ENCODE peak calls at places on chromosomes 6 and 20, in seven cellular contexts. One of them, this sample, is unnamed.
A peak's percentile ranks its signal among the peaks of the same experiment; 100 is the strongest.

GRCh38 chr6:152295346-152295745 is 341.8 kb downstream of the SYNE1 start:
- DNase-seq in pancreas: no peak
- DNase-seq in AG04450: peak; percentile 93
- DNase-seq in cardiac muscle cell: peak; percentile 87
- DNase-seq in SK-N-SH: no peak
- DNase-seq in astrocyte: peak; percentile 98
- DNase-seq in esophagus muscularis mucosa: no peak
- DNase-seq in this sample: peak; percentile 32

GRCh38 chr20:36344517-36345132 is 38.5 kb downstream of the DLGAP4 start:
- DNase-seq in pancreas: peak; percentile 67
- DNase-seq in AG04450: peak; percentile 6
- DNase-seq in cardiac muscle cell: peak; percentile 73
- DNase-seq in SK-N-SH: no peak
- DNase-seq in astrocyte: peak; percentile 25
- DNase-seq in esophagus muscularis mucosa: no peak
- DNase-seq in this sample: no peak

GRCh38 chr20:56859751-56860366 is 230.8 kb downstream of the TFAP2C start:
- DNase-seq in pancreas: no peak
- DNase-seq in AG04450: no peak
- DNase-seq in cardiac muscle cell: peak; percentile 24
- DNase-seq in SK-N-SH: no peak
- DNase-seq in astrocyte: no peak
- DNase-seq in esophagus muscularis mucosa: no peak
- DNase-seq in this sample: no peak

GRCh38 chr20:17615645-17616479 is 46.0 kb downstream of the DSTN start:
- DNase-seq in pancreas: peak; percentile 83
- DNase-seq in AG04450: no peak
- DNase-seq in cardiac muscle cell: no peak
- DNase-seq in SK-N-SH: peak; percentile 9
- DNase-seq in astrocyte: no peak
- DNase-seq in esophagus muscularis mucosa: no peak
- DNase-seq in this sample: peak; percentile 27

GRCh38 chr6:53300656-53301551 is 47.8 kb downstream of the ELOVL5 start:
- DNase-seq in pancreas: no peak
- DNase-seq in AG04450: no peak
- DNase-seq in cardiac muscle cell: peak; percentile 84
- DNase-seq in SK-N-SH: no peak
- DNase-seq in astrocyte: peak; percentile 82
- DNase-seq in esophagus muscularis mucosa: no peak
- DNase-seq in this sample: peak; percentile 38

GRCh38 chr20:59583428-59584277 is 20.7 kb upstream of the PHACTR3 start:
- DNase-seq in pancreas: no peak
- DNase-seq in AG04450: no peak
- DNase-seq in cardiac muscle cell: peak; percentile 40
- DNase-seq in SK-N-SH: no peak
- DNase-seq in astrocyte: no peak
- DNase-seq in esophagus muscularis mucosa: no peak
- DNase-seq in this sample: no peak

GRCh38 chr6:161066511-161066910 is 74.9 kb downstream of the MAP3K4 start:
- DNase-seq in pancreas: no peak
- DNase-seq in AG04450: no peak
- DNase-seq in cardiac muscle cell: peak; percentile 8
- DNase-seq in SK-N-SH: no peak
- DNase-seq in astrocyte: no peak
- DNase-seq in esophagus muscularis mucosa: no peak
- DNase-seq in this sample: no peak

GRCh38 chr6:5745081-5745480 is 261.6 kb downstream of the NRN1 start:
- DNase-seq in pancreas: no peak
- DNase-seq in AG04450: no peak
- DNase-seq in cardiac muscle cell: no peak
- DNase-seq in SK-N-SH: no peak
- DNase-seq in astrocyte: no peak
- DNase-seq in esophagus muscularis mucosa: no peak
- DNase-seq in this sample: no peak

GRCh38 chr6:7881765-7882500 is 28.7 kb downstream of the TXNDC5 start:
- DNase-seq in pancreas: no peak
- DNase-seq in AG04450: no peak
- DNase-seq in cardiac muscle cell: no peak
- DNase-seq in SK-N-SH: no peak
- DNase-seq in astrocyte: no peak
- DNase-seq in esophagus muscularis mucosa: no peak
- DNase-seq in this sample: no peak

GRCh38 chr6:118536478-118536877 is 11.6 kb upstream of the PLN start:
- DNase-seq in pancreas: no peak
- DNase-seq in AG04450: no peak
- DNase-seq in cardiac muscle cell: no peak
- DNase-seq in SK-N-SH: no peak
- DNase-seq in astrocyte: no peak
- DNase-seq in esophagus muscularis mucosa: no peak
- DNase-seq in this sample: no peak

GRCh38 chr6:56168601-56169000 is 78.8 kb downstream of the COL21A1 start:
- DNase-seq in pancreas: no peak
- DNase-seq in AG04450: no peak
- DNase-seq in cardiac muscle cell: no peak
- DNase-seq in SK-N-SH: no peak
- DNase-seq in astrocyte: no peak
- DNase-seq in esophagus muscularis mucosa: no peak
- DNase-seq in this sample: no peak

GRCh38 chr6:68139130-68139529 is 496.0 kb upstream of the ADGRB3 start:
- DNase-seq in pancreas: no peak
- DNase-seq in AG04450: no peak
- DNase-seq in cardiac muscle cell: no peak
- DNase-seq in SK-N-SH: no peak
- DNase-seq in astrocyte: no peak
- DNase-seq in esophagus muscularis mucosa: no peak
- DNase-seq in this sample: no peak

GRCh38 chr6:135291288-135292116 is 110.4 kb downstream of the MYB start:
- DNase-seq in pancreas: no peak
- DNase-seq in AG04450: no peak
- DNase-seq in cardiac muscle cell: peak; percentile 65
- DNase-seq in SK-N-SH: no peak
- DNase-seq in astrocyte: peak; percentile 70
- DNase-seq in esophagus muscularis mucosa: no peak
- DNase-seq in this sample: no peak

GRCh38 chr6:54935739-54936138 is 89.2 kb downstream of the FAM83B start:
- DNase-seq in pancreas: no peak
- DNase-seq in AG04450: peak; percentile 13
- DNase-seq in cardiac muscle cell: peak; percentile 13
- DNase-seq in SK-N-SH: no peak
- DNase-seq in astrocyte: peak; percentile 51
- DNase-seq in esophagus muscularis mucosa: no peak
- DNase-seq in this sample: no peak

GRCh38 chr6:21785162-21785561 is 191.6 kb downstream of the SOX4 start:
- DNase-seq in pancreas: no peak
- DNase-seq in AG04450: no peak
- DNase-seq in cardiac muscle cell: no peak
- DNase-seq in SK-N-SH: no peak
- DNase-seq in astrocyte: no peak
- DNase-seq in esophagus muscularis mucosa: no peak
- DNase-seq in this sample: no peak
- TF ChIP-seq CTCF in pancreas: no peak
- TF ChIP-seq CTCF in AG04450: no peak
- TF ChIP-seq CTCF in cardiac muscle cell: no peak
- TF ChIP-seq CTCF in SK-N-SH: no peak
- TF ChIP-seq CTCF in astrocyte: no peak
- TF ChIP-seq CTCF in esophagus muscularis mucosa: no peak
- TF ChIP-seq CTCF in this sample: no peak

GRCh38 chr6:167550936-167551633 is 226.2 kb downstream of the TTLL2 start:
- DNase-seq in pancreas: no peak
- DNase-seq in AG04450: no peak
- DNase-seq in cardiac muscle cell: peak; percentile 82
- DNase-seq in SK-N-SH: no peak
- DNase-seq in astrocyte: no peak
- DNase-seq in esophagus muscularis mucosa: no peak
- DNase-seq in this sample: peak; percentile 76
- H3K9me3 ChIP-seq in pancreas: no peaks in the 10 kb centered on the region
- H3K9me3 ChIP-seq in AG04450: peaks cover 80% of the 10 kb centered on the region
- H3K9me3 ChIP-seq in cardiac muscle cell: no peaks in the 10 kb centered on the region
- H3K9me3 ChIP-seq in SK-N-SH: peaks cover 4% of the 10 kb centered on the region
- H3K9me3 ChIP-seq in astrocyte: no peaks in the 10 kb centered on the region
- H3K9me3 ChIP-seq in esophagus muscularis mucosa: peaks cover 14% of the 10 kb centered on the region
- H3K9me3 ChIP-seq in this sample: peaks cover 5% of the 10 kb centered on the region

GRCh38 chr6:2158596-2159271 is 86.7 kb downstream of the GMDS start:
- DNase-seq in pancreas: no peak
- DNase-seq in AG04450: no peak
- DNase-seq in cardiac muscle cell: peak; percentile 50
- DNase-seq in SK-N-SH: no peak
- DNase-seq in astrocyte: no peak
- DNase-seq in esophagus muscularis mucosa: no peak
- DNase-seq in this sample: no peak
- TF ChIP-seq CTCF in pancreas: no peak
- TF ChIP-seq CTCF in AG04450: peak; percentile 50
- TF ChIP-seq CTCF in cardiac muscle cell: peak; percentile 49
- TF ChIP-seq CTCF in SK-N-SH: peak; percentile 36
- TF ChIP-seq CTCF in astrocyte: peak; percentile 50
- TF ChIP-seq CTCF in esophagus muscularis mucosa: peak; percentile 32
- TF ChIP-seq CTCF in this sample: no peak

DNA sequence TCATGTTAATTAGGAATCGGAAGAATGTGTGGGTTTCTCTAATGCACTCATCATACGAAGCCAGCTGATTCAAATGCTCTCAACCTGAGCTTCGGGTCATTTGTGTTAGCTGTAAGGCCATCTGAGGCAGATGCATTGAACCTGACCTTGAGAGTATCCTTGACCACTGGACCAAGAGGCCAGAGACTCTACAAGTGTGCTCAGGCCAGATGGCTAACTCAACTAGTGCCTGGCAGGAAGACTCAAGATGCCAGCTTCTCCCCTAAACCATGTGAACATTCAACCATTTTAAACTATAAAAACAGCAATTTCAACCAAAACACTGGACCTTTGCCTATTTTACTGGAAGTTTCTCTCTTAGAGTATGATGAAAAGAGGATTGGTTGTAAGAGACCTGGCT is 168.6 kb upstream of the CDH4 start:
- DNase-seq in pancreas: no peak
- DNase-seq in AG04450: no peak
- DNase-seq in cardiac muscle cell: no peak
- DNase-seq in SK-N-SH: no peak
- DNase-seq in astrocyte: no peak
- DNase-seq in esophagus muscularis mucosa: no peak
- DNase-seq in this sample: no peak
- H3K9me3 ChIP-seq in pancreas: no peaks in the 10 kb centered on the region
- H3K9me3 ChIP-seq in AG04450: no peaks in the 10 kb centered on the region
- H3K9me3 ChIP-seq in cardiac muscle cell: no peaks in the 10 kb centered on the region
- H3K9me3 ChIP-seq in SK-N-SH: no peaks in the 10 kb centered on the region
- H3K9me3 ChIP-seq in astrocyte: peaks cover 2% of the 10 kb centered on the region
- H3K9me3 ChIP-seq in esophagus muscularis mucosa: peaks cover 6% of the 10 kb centered on the region
- H3K9me3 ChIP-seq in this sample: peaks cover 14% of the 10 kb centered on the region

GRCh38 chr6:105500693-105501092 is 97.8 kb upstream of the PREP start:
- DNase-seq in pancreas: no peak
- DNase-seq in AG04450: no peak
- DNase-seq in cardiac muscle cell: no peak
- DNase-seq in SK-N-SH: no peak
- DNase-seq in astrocyte: no peak
- DNase-seq in esophagus muscularis mucosa: no peak
- DNase-seq in this sample: no peak
- TF ChIP-seq CTCF in pancreas: no peak
- TF ChIP-seq CTCF in AG04450: no peak
- TF ChIP-seq CTCF in cardiac muscle cell: no peak
- TF ChIP-seq CTCF in SK-N-SH: peak; percentile 10
- TF ChIP-seq CTCF in astrocyte: no peak
- TF ChIP-seq CTCF in esophagus muscularis mucosa: no peak
- TF ChIP-seq CTCF in this sample: no peak

DNA sequence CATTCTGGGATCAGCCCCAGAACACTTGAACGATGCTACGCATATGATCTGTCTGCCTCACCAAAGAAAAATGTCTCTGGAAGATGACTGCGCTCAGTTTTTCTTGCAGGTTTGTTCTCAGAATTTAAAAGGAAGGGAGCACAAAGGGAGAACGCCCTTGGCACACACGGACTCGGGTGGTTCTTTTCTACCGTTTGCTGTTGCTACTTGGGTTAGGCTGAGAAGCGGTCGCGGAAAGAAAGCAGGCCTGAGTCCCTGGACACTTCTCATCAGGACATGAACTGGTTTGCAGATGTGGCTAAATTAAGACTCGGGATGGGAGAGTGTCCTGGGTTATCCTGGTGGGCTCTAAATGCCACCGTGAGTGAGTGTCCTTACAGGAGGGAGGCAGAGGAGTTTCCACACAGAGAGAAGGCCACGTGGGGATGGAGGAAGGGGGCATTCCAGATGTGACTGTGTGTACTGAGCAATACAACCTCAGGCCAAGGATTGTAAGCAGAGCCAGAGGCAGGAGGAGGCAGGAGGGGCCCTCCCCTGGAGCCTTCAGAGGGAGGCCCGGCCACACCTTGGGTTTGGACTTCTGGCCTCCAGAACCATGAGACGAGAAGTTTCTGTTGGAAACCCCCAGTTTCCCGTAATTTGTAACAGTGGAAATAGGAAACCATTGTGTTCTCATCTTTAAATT is 9.5 kb upstream of the KIF25 start:
- DNase-seq in pancreas: no peak
- DNase-seq in AG04450: no peak
- DNase-seq in cardiac muscle cell: no peak
- DNase-seq in SK-N-SH: no peak
- DNase-seq in astrocyte: no peak
- DNase-seq in esophagus muscularis mucosa: peak; percentile 89
- DNase-seq in this sample: no peak
- H3K9me3 ChIP-seq in pancreas: no peaks in the 10 kb centered on the region
- H3K9me3 ChIP-seq in AG04450: peaks cover 47% of the 10 kb centered on the region
- H3K9me3 ChIP-seq in cardiac muscle cell: no peaks in the 10 kb centered on the region
- H3K9me3 ChIP-seq in SK-N-SH: no peaks in the 10 kb centered on the region
- H3K9me3 ChIP-seq in astrocyte: no peaks in the 10 kb centered on the region
- H3K9me3 ChIP-seq in esophagus muscularis mucosa: no peaks in the 10 kb centered on the region
- H3K9me3 ChIP-seq in this sample: no peaks in the 10 kb centered on the region

GRCh38 chr6:165098165-165098564 is 211.2 kb downstream of the C6orf118 start:
- DNase-seq in pancreas: no peak
- DNase-seq in AG04450: no peak
- DNase-seq in cardiac muscle cell: peak; percentile 1
- DNase-seq in SK-N-SH: no peak
- DNase-seq in astrocyte: no peak
- DNase-seq in esophagus muscularis mucosa: no peak
- DNase-seq in this sample: no peak
- TF ChIP-seq CTCF in pancreas: no peak
- TF ChIP-seq CTCF in AG04450: no peak
- TF ChIP-seq CTCF in cardiac muscle cell: peak; percentile 18
- TF ChIP-seq CTCF in SK-N-SH: no peak
- TF ChIP-seq CTCF in astrocyte: peak; percentile 5
- TF ChIP-seq CTCF in esophagus muscularis mucosa: no peak
- TF ChIP-seq CTCF in this sample: no peak

GRCh38 chr6:159617444-159617843 is 75.6 kb downstream of the SOD2 start:
- DNase-seq in pancreas: no peak
- DNase-seq in AG04450: no peak
- DNase-seq in cardiac muscle cell: no peak
- DNase-seq in SK-N-SH: no peak
- DNase-seq in astrocyte: no peak
- DNase-seq in esophagus muscularis mucosa: no peak
- DNase-seq in this sample: no peak
- H3K9me3 ChIP-seq in pancreas: no peaks in the 10 kb centered on the region
- H3K9me3 ChIP-seq in AG04450: peaks cover 5% of the 10 kb centered on the region
- H3K9me3 ChIP-seq in cardiac muscle cell: no peaks in the 10 kb centered on the region
- H3K9me3 ChIP-seq in SK-N-SH: no peaks in the 10 kb centered on the region
- H3K9me3 ChIP-seq in astrocyte: peaks cover 4% of the 10 kb centered on the region
- H3K9me3 ChIP-seq in esophagus muscularis mucosa: peaks cover 11% of the 10 kb centered on the region
- H3K9me3 ChIP-seq in this sample: peaks cover 3% of the 10 kb centered on the region

This sample was measured in lung.